ENCODE peak calls at places on chromosomes 12 and 14, in nine cellular contexts. X is epithelial cell of esophagus, Z is ELR, F is H9, D is breast epithelium, J is H54, W is A549, L is fibroblast of pulmonary artery, K is skeletal muscle cell. S is an unnamed sample.

GRCh38 chr14:103532216-103533136 is 3.5 kb downstream of the TRMT61A start:
- DNase-seq in X (no peak), Z (no peak), F (no peak), D (no peak), J (no peak), W (no peak), L (no peak), K (no peak), S (no peak)

GRCh38 chr12:32107376-32108267 is 975 bp downstream of the BICD1 start:
- DNase-seq in X (peak; percentile 83), Z (peak; percentile 86), F (no peak), D (no peak), J (peak; percentile 30), W (peak; percentile 45), L (peak; percentile 70), K (no peak), S (peak; percentile 68)

GRCh38 chr12:57735952-57736742 is 2.4 kb downstream of the AGAP2 start:
- DNase-seq in X (no peak), Z (peak; percentile 69), F (peak; percentile 84), D (no peak), J (no peak), W (peak; percentile 67), L (peak; percentile 29), K (no peak), S (peak; percentile 60)

GRCh38 chr14:24080888-24081738 is 9.8 kb downstream of the CPNE6 start:
- DNase-seq in X (peak; percentile 30), Z (peak; percentile 33), F (peak; percentile 79), D (peak; percentile 64), J (peak; percentile 34), W (peak; percentile 28), L (no peak), K (no peak), S (peak; percentile 21)

GRCh38 chr12:115223322-115223721 is 539.3 kb upstream of the TBX3 start:
- DNase-seq in X (peak; percentile 80), Z (peak; percentile 65), F (no peak), D (no peak), J (peak; percentile 30), W (peak; percentile 39), L (peak; percentile 79), K (peak; percentile 60), S (peak; percentile 82)

GRCh38 chr14:33377596-33378390 is 439.1 kb downstream of the NPAS3 start:
- DNase-seq in X (no peak), Z (no peak), F (no peak), D (no peak), J (no peak), W (no peak), L (peak; percentile 3), K (no peak), S (no peak)

GRCh38 chr12:49990269-49990668 is 17.5 kb downstream of the AQP6 start:
- DNase-seq in X (peak; percentile 52), Z (no peak), F (no peak), D (no peak), J (no peak), W (no peak), L (peak; percentile 67), K (no peak), S (no peak)

GRCh38 chr12:89906824-89907223 is 198.2 kb upstream of the ATP2B1 start:
- DNase-seq in X (no peak), Z (no peak), F (no peak), D (no peak), J (no peak), W (no peak), L (no peak), K (no peak), S (no peak)

GRCh38 chr14:31927348-31927826 is 149.7 kb upstream of the ARHGAP5 start:
- DNase-seq in X (peak; percentile 95), Z (peak; percentile 96), F (peak; percentile 41), D (no peak), J (peak; percentile 44), W (peak; percentile 84), L (peak; percentile 89), K (peak; percentile 92), S (peak; percentile 69)

GRCh38 chr14:99821519-99822165 is 28.4 kb downstream of the EML1 start:
- DNase-seq in X (no peak), Z (peak; percentile 78), F (peak; percentile 18), D (no peak), J (peak; percentile 36), W (no peak), L (peak; percentile 55), K (peak; percentile 70), S (peak; percentile 60)

GRCh38 chr14:105878554-105878953 is 352.2 kb downstream of the TMEM121 start:
- DNase-seq in X (no peak), Z (no peak), F (no peak), D (no peak), J (no peak), W (no peak), L (no peak), K (no peak), S (no peak)

GRCh38 chr14:34496007-34496678 is 34.1 kb upstream of the SPTSSA start:
- DNase-seq in X (no peak), Z (no peak), F (no peak), D (no peak), J (no peak), W (no peak), L (peak; percentile 70), K (no peak), S (no peak)

GRCh38 chr12:121578230-121579189 is 2.3 kb downstream of the KDM2B start:
- DNase-seq in X (no peak), Z (peak; percentile 45), F (peak; percentile 66), D (no peak), J (no peak), W (no peak), L (peak; percentile 35), K (no peak), S (no peak)

GRCh38 chr12:6533653-6534157 is 612 bp upstream of the GAPDH start:
- DNase-seq in X (peak; percentile 80), Z (peak; percentile 89), F (peak; percentile 94), D (no peak), J (no peak), W (peak; percentile 95), L (peak; percentile 82), K (no peak), S (peak; percentile 89)

GRCh38 chr12:105235299-105235746 is 651 bp downstream of the APPL2 start:
- DNase-seq in X (peak; percentile 67), Z (peak; percentile 59), F (no peak), D (no peak), J (no peak), W (no peak), L (no peak), K (no peak), S (no peak)